ENCODE peak calls at places on chromosomes 6 and 20, in eight cellular contexts. One of them, this sample, is unnamed.

GRCh38 chr6:150175611-150176151 is 32.8 kb downstream of the PPP1R14C start:
- DNase-seq in iPS DF 6.9: no peak
- DNase-seq in adrenal gland: no peak
- DNase-seq in Karpas-422: no peak
- DNase-seq in heart left ventricle: no peak
- DNase-seq in heart right ventricle: no peak
- DNase-seq in CD8-positive, alpha-beta memory T cell: no peak
- DNase-seq in spleen: no peak
- DNase-seq in this sample: no peak

GRCh38 chr20:37218431-37218830 is 39.1 kb upstream of the MROH8 start:
- DNase-seq in iPS DF 6.9: no peak
- DNase-seq in adrenal gland: no peak
- DNase-seq in Karpas-422: no peak
- DNase-seq in heart left ventricle: no peak
- DNase-seq in heart right ventricle: no peak
- DNase-seq in CD8-positive, alpha-beta memory T cell: no peak
- DNase-seq in spleen: no peak
- DNase-seq in this sample: no peak

GRCh38 chr6:143362192-143362558 is 88.3 kb downstream of the ADAT2 start:
- DNase-seq in iPS DF 6.9: no peak
- DNase-seq in adrenal gland: no peak
- DNase-seq in Karpas-422: no peak
- DNase-seq in heart left ventricle: no peak
- DNase-seq in heart right ventricle: no peak
- DNase-seq in CD8-positive, alpha-beta memory T cell: no peak
- DNase-seq in spleen: no peak
- DNase-seq in this sample: no peak

GRCh38 chr6:108564178-108564577 is 3.5 kb downstream of the FOXO3 start:
- DNase-seq in iPS DF 6.9: no peak
- DNase-seq in adrenal gland: no peak
- DNase-seq in Karpas-422: no peak
- DNase-seq in heart left ventricle: no peak
- DNase-seq in heart right ventricle: no peak
- DNase-seq in CD8-positive, alpha-beta memory T cell: no peak
- DNase-seq in spleen: no peak
- DNase-seq in this sample: no peak

GRCh38 chr20:23082846-23083552 is 3.1 kb downstream of the CD93 start:
- DNase-seq in iPS DF 6.9: no peak
- DNase-seq in adrenal gland: peak; percentile 56
- DNase-seq in Karpas-422: no peak
- DNase-seq in heart left ventricle: peak; percentile 65
- DNase-seq in heart right ventricle: peak; percentile 75
- DNase-seq in CD8-positive, alpha-beta memory T cell: no peak
- DNase-seq in spleen: peak; percentile 85
- DNase-seq in this sample: no peak

GRCh38 chr6:77450924-77451323 is 12.4 kb downstream of the HTR1B start:
- DNase-seq in iPS DF 6.9: no peak
- DNase-seq in adrenal gland: no peak
- DNase-seq in Karpas-422: no peak
- DNase-seq in heart left ventricle: no peak
- DNase-seq in heart right ventricle: no peak
- DNase-seq in CD8-positive, alpha-beta memory T cell: no peak
- DNase-seq in spleen: no peak
- DNase-seq in this sample: no peak

GRCh38 chr20:53984781-53985518 is 85.4 kb downstream of the BCAS1 start:
- DNase-seq in iPS DF 6.9: no peak
- DNase-seq in adrenal gland: no peak
- DNase-seq in Karpas-422: no peak
- DNase-seq in heart left ventricle: no peak
- DNase-seq in heart right ventricle: no peak
- DNase-seq in CD8-positive, alpha-beta memory T cell: no peak
- DNase-seq in spleen: no peak
- DNase-seq in this sample: no peak

GRCh38 chr6:105272783-105273182 is 93.0 kb upstream of the POPDC3 start:
- DNase-seq in iPS DF 6.9: no peak
- DNase-seq in adrenal gland: peak; percentile 25
- DNase-seq in Karpas-422: no peak
- DNase-seq in heart left ventricle: peak; percentile 47
- DNase-seq in heart right ventricle: peak; percentile 17
- DNase-seq in CD8-positive, alpha-beta memory T cell: no peak
- DNase-seq in spleen: no peak
- DNase-seq in this sample: no peak

GRCh38 chr6:121651420-121651819 is 216.0 kb downstream of the GJA1 start:
- DNase-seq in iPS DF 6.9: no peak
- DNase-seq in adrenal gland: no peak
- DNase-seq in Karpas-422: no peak
- DNase-seq in heart left ventricle: no peak
- DNase-seq in heart right ventricle: peak; percentile 16
- DNase-seq in CD8-positive, alpha-beta memory T cell: no peak
- DNase-seq in spleen: no peak
- DNase-seq in this sample: no peak

GRCh38 chr6:89623749-89624148 is 14.8 kb downstream of the LYRM2 start:
- DNase-seq in iPS DF 6.9: no peak
- DNase-seq in adrenal gland: no peak
- DNase-seq in Karpas-422: no peak
- DNase-seq in heart left ventricle: no peak
- DNase-seq in heart right ventricle: no peak
- DNase-seq in CD8-positive, alpha-beta memory T cell: no peak
- DNase-seq in spleen: no peak
- DNase-seq in this sample: no peak

GRCh38 chr6:14148471-14148870 is 30.9 kb downstream of the CD83 start:
- DNase-seq in iPS DF 6.9: no peak
- DNase-seq in adrenal gland: no peak
- DNase-seq in Karpas-422: no peak
- DNase-seq in heart left ventricle: no peak
- DNase-seq in heart right ventricle: no peak
- DNase-seq in CD8-positive, alpha-beta memory T cell: no peak
- DNase-seq in spleen: no peak
- DNase-seq in this sample: no peak

GRCh38 chr6:165660881-165661415 is 2.1 kb downstream of the PDE10A start:
- DNase-seq in iPS DF 6.9: no peak
- DNase-seq in adrenal gland: peak; percentile 10
- DNase-seq in Karpas-422: no peak
- DNase-seq in heart left ventricle: peak; percentile 69
- DNase-seq in heart right ventricle: no peak
- DNase-seq in CD8-positive, alpha-beta memory T cell: no peak
- DNase-seq in spleen: no peak
- DNase-seq in this sample: no peak

GRCh38 chr6:1739220-1739619 is 129.5 kb downstream of the FOXC1 start:
- DNase-seq in iPS DF 6.9: no peak
- DNase-seq in adrenal gland: no peak
- DNase-seq in Karpas-422: no peak
- DNase-seq in heart left ventricle: no peak
- DNase-seq in heart right ventricle: no peak
- DNase-seq in CD8-positive, alpha-beta memory T cell: no peak
- DNase-seq in spleen: no peak
- DNase-seq in this sample: no peak

GRCh38 chr6:137852346-137852745 is 14.7 kb upstream of the TNFAIP3 start:
- DNase-seq in iPS DF 6.9: no peak
- DNase-seq in adrenal gland: no peak
- DNase-seq in Karpas-422: no peak
- DNase-seq in heart left ventricle: no peak
- DNase-seq in heart right ventricle: no peak
- DNase-seq in CD8-positive, alpha-beta memory T cell: no peak
- DNase-seq in spleen: no peak
- DNase-seq in this sample: no peak

GRCh38 chr6:122432816-122433215 is 33.4 kb downstream of the HSF2 start:
- DNase-seq in iPS DF 6.9: no peak
- DNase-seq in adrenal gland: no peak
- DNase-seq in Karpas-422: no peak
- DNase-seq in heart left ventricle: no peak
- DNase-seq in heart right ventricle: no peak
- DNase-seq in CD8-positive, alpha-beta memory T cell: no peak
- DNase-seq in spleen: no peak
- DNase-seq in this sample: no peak

GRCh38 chr6:303263-303662 is 11.0 kb downstream of the DUSP22 start:
- DNase-seq in iPS DF 6.9: no peak
- DNase-seq in adrenal gland: no peak
- DNase-seq in Karpas-422: no peak
- DNase-seq in heart left ventricle: no peak
- DNase-seq in heart right ventricle: no peak
- DNase-seq in CD8-positive, alpha-beta memory T cell: no peak
- DNase-seq in spleen: peak; percentile 75
- DNase-seq in this sample: no peak

GRCh38 chr6:302760-303159 is 10.5 kb downstream of the DUSP22 start:
- DNase-seq in iPS DF 6.9: no peak
- DNase-seq in adrenal gland: no peak
- DNase-seq in Karpas-422: no peak
- DNase-seq in heart left ventricle: no peak
- DNase-seq in heart right ventricle: no peak
- DNase-seq in CD8-positive, alpha-beta memory T cell: no peak
- DNase-seq in spleen: peak; percentile 69
- DNase-seq in this sample: no peak

GRCh38 chr6:301526-301925 is 9.2 kb downstream of the DUSP22 start:
- DNase-seq in iPS DF 6.9: no peak
- DNase-seq in adrenal gland: no peak
- DNase-seq in Karpas-422: no peak
- DNase-seq in heart left ventricle: no peak
- DNase-seq in heart right ventricle: no peak
- DNase-seq in CD8-positive, alpha-beta memory T cell: no peak
- DNase-seq in spleen: no peak
- DNase-seq in this sample: no peak

GRCh38 chr6:300494-301198 is 8.4 kb downstream of the DUSP22 start:
- DNase-seq in iPS DF 6.9: no peak
- DNase-seq in adrenal gland: no peak
- DNase-seq in Karpas-422: no peak
- DNase-seq in heart left ventricle: no peak
- DNase-seq in heart right ventricle: no peak
- DNase-seq in CD8-positive, alpha-beta memory T cell: no peak
- DNase-seq in spleen: peak; percentile 78
- DNase-seq in this sample: no peak

DNA sequence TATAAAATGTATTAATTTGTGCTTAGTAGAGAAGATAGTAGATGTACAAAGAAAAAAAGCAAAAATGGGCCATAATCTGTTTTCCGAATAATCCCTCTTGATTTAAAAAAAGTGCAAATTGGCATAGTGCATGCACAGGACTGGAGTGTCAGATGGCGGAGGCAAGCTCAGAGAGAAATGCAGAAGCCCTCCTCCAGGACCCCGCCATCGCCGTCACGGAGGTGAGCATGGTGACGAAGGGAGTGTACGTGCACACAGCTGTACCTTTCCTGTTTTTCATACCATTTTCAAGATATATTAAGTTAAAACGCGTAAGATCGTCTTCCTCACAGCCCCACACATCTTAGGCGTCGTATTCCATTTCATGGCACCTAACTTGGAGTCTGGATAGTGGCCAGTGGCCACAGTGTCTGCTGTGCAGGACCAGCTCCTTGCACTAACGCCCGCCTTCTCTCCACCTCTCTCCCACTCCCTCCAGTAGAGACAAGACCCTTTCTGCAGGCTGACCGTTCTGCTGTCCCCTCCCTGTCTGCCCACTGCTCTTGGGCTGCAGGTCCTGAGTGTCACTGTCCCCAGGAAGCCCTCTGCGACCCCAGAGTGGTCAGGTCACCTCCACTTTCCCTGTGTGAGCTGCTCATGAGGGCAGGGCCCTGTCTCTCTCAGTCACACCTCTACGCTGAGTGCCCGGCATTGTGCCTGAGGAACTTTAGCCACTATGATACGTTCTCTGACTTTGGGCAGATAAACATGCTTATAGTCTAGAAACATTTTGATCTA is 9.8 kb downstream of the DUSP22 start:
- DNase-seq in iPS DF 6.9: no peak
- DNase-seq in adrenal gland: no peak
- DNase-seq in Karpas-422: no peak
- DNase-seq in heart left ventricle: no peak
- DNase-seq in heart right ventricle: no peak
- DNase-seq in CD8-positive, alpha-beta memory T cell: no peak
- DNase-seq in spleen: no peak
- DNase-seq in this sample: no peak
- H3K4me1 ChIP-seq in iPS DF 6.9: peaks cover 2% of the 10 kb centered on the region
- H3K4me1 ChIP-seq in adrenal gland: peaks cover 3% of the 10 kb centered on the region
- H3K4me1 ChIP-seq in Karpas-422: peaks cover 27% of the 10 kb centered on the region
- H3K4me1 ChIP-seq in heart left ventricle: peaks cover 35% of the 10 kb centered on the region
- H3K4me1 ChIP-seq in heart right ventricle: peaks cover 15% of the 10 kb centered on the region
- H3K4me1 ChIP-seq in CD8-positive, alpha-beta memory T cell: peaks cover 2% of the 10 kb centered on the region
- H3K4me1 ChIP-seq in spleen: peaks cover 52% of the 10 kb centered on the region
- H3K4me1 ChIP-seq in this sample: no peaks in the 10 kb centered on the region

DNA sequence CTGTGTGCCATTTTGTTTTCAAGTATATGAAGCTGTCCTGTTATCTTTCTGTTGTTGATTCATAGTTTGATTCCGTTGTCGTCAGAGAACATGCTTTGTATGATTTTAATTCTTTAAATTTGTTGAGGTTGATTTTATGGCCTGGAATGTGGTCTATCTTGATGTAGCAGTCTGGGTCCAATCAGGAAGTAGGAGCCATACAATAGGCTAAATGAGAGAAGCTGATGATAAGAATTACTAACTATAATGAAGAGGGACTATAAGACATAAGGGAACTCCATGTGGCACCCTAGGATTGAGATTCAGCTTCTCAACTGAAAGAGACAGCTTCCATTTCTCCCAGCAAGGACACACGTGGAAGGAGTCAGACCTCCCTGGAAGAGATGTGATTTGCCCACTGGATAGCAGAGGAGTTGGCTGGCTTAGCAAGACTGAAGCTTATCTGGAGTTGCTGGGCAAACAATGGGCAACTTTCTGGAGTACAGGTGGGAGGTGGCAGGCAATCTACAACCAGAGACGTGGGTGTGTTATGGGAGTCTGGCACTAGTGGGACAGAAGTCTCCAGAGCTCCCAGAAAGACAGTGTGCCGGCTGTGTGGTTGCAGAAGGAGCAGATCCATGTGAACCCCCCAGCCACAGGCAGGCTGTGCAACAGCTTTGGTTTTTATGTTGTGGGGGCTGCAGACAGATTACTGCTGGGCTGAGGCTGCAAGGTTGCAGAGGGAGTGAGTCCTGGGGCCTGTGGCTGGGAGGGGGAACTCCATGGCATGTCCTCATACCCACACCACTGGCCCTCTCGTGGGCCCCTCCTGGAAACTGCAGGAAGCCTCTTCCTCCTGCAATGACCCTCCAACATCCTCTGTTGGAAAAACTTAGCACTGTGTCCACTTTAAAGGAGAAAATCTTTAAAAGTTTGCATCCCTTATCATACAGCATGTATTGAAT is 7.1 kb downstream of the ZNF831 start:
- DNase-seq in iPS DF 6.9: no peak
- DNase-seq in adrenal gland: no peak
- DNase-seq in Karpas-422: no peak
- DNase-seq in heart left ventricle: no peak
- DNase-seq in heart right ventricle: no peak
- DNase-seq in CD8-positive, alpha-beta memory T cell: no peak
- DNase-seq in spleen: no peak
- DNase-seq in this sample: no peak
- H3K27ac ChIP-seq in iPS DF 6.9: no peak overlapping the region
- H3K27ac ChIP-seq in adrenal gland: no peak overlapping the region
- H3K27ac ChIP-seq in Karpas-422: no peak overlapping the region
- H3K27ac ChIP-seq in heart left ventricle: no peak overlapping the region
- H3K27ac ChIP-seq in heart right ventricle: no peak overlapping the region
- H3K27ac ChIP-seq in CD8-positive, alpha-beta memory T cell: no peak overlapping the region
- H3K27ac ChIP-seq in spleen: no peak overlapping the region
- H3K27ac ChIP-seq in this sample: no peak overlapping the region

GRCh38 chr6:71376830-71377229 is 88.2 kb downstream of the OGFRL1 start:
- DNase-seq in iPS DF 6.9: no peak
- DNase-seq in adrenal gland: no peak
- DNase-seq in Karpas-422: no peak
- DNase-seq in heart left ventricle: no peak
- DNase-seq in heart right ventricle: no peak
- DNase-seq in CD8-positive, alpha-beta memory T cell: no peak
- DNase-seq in spleen: no peak
- DNase-seq in this sample: no peak
- H3K4me1 ChIP-seq in iPS DF 6.9: no peaks in the 10 kb centered on the region
- H3K4me1 ChIP-seq in adrenal gland: no peaks in the 10 kb centered on the region
- H3K4me1 ChIP-seq in Karpas-422: no peaks in the 10 kb centered on the region
- H3K4me1 ChIP-seq in heart left ventricle: peaks cover 9% of the 10 kb centered on the region
- H3K4me1 ChIP-seq in heart right ventricle: peaks cover 9% of the 10 kb centered on the region
- H3K4me1 ChIP-seq in CD8-positive, alpha-beta memory T cell: no peaks in the 10 kb centered on the region
- H3K4me1 ChIP-seq in spleen: no peaks in the 10 kb centered on the region
- H3K4me1 ChIP-seq in this sample: no peaks in the 10 kb centered on the region

GRCh38 chr6:103085801-103086200 is 1692.3 kb downstream of the GRIK2 start:
- DNase-seq in iPS DF 6.9: no peak
- DNase-seq in adrenal gland: no peak
- DNase-seq in Karpas-422: no peak
- DNase-seq in heart left ventricle: no peak
- DNase-seq in heart right ventricle: no peak
- DNase-seq in CD8-positive, alpha-beta memory T cell: no peak
- DNase-seq in spleen: no peak
- DNase-seq in this sample: no peak
- H3K27ac ChIP-seq in iPS DF 6.9: no peak overlapping the region
- H3K27ac ChIP-seq in adrenal gland: no peak overlapping the region
- H3K27ac ChIP-seq in Karpas-422: no peak overlapping the region
- H3K27ac ChIP-seq in heart left ventricle: no peak overlapping the region
- H3K27ac ChIP-seq in heart right ventricle: no peak overlapping the region
- H3K27ac ChIP-seq in CD8-positive, alpha-beta memory T cell: no peak overlapping the region
- H3K27ac ChIP-seq in spleen: no peak overlapping the region
- H3K27ac ChIP-seq in this sample: no peak overlapping the region